ENCODE peak calls at places on chromosomes 11 and 22, in eight cellular contexts. Q is T47D; S is tibial artery; K is naive thymus-derived CD8-positive, alpha-beta T cell; J is activated T-cell treated with anti-CD3 and anti-CD28 coated beads for 1 hour; A is head of caudate nucleus; N is AG08395; P is astrocyte of the spinal cord. W is an unnamed sample.

GRCh38 chr11:2142762-2143202 is 3.6 kb upstream of the IGF2 start:
- DNase-seq in K (no peak), S (no peak), J (no peak), P (no peak), A (no peak), Q (peak; percentile 34), N (no peak), W (no peak)

GRCh38 chr22:43399338-43399979 is 12.4 kb upstream of the MPPED1 start:
- DNase-seq in K (no peak), P (no peak), Q (no peak), J (no peak), N (no peak), A (no peak), S (no peak), W (no peak)

GRCh38 chr11:74636633-74637184 is 44.3 kb downstream of the POLD3 start:
- DNase-seq in J (no peak), K (no peak), S (no peak), N (peak; percentile 86), A (no peak), Q (no peak), P (peak; percentile 82), W (no peak)

GRCh38 chr11:61639816-61640443 is 40.3 kb upstream of the DAGLA start:
- DNase-seq in J (no peak), Q (no peak), K (no peak), N (no peak), P (peak; percentile 29), S (no peak), A (no peak), W (no peak)

GRCh38 chr11:113991170-113991569 is 16.3 kb downstream of the HTR3A start:
- DNase-seq in Q (peak; percentile 80), J (no peak), A (no peak), K (no peak), P (peak; percentile 39), S (no peak), N (peak; percentile 48), W (no peak)

GRCh38 chr11:64918056-64918455 is 1.0 kb upstream of the ATG2A start:
- DNase-seq in P (peak; percentile 71), Q (no peak), J (no peak), A (no peak), S (no peak), K (no peak), N (peak; percentile 33), W (peak; percentile 34)

GRCh38 chr11:35050596-35050995 is 88.4 kb upstream of the CD44 start:
- DNase-seq in P (no peak), S (no peak), J (no peak), Q (no peak), K (no peak), N (no peak), A (no peak), W (no peak)

GRCh38 chr11:78419327-78419726 is 1.7 kb upstream of the GAB2 start:
- DNase-seq in P (peak; percentile 92), Q (no peak), K (no peak), N (peak; percentile 75), A (no peak), S (peak; percentile 88), J (no peak), W (no peak)

GRCh38 chr11:132248585-132248984 is 878.2 kb downstream of the NTM start:
- DNase-seq in P (no peak), Q (no peak), S (no peak), N (no peak), K (no peak), A (no peak), J (no peak), W (no peak)

W was measured in putamen.